ENCODE peak calls at places on chromosomes 11 and 22, in four cellular contexts. J is HepG2, X is GM12878, N is K562. B is an unnamed sample.

GRCh38 chr22:30855677-30856518 is 112.7 kb downstream of the MORC2 start:
- DNase-seq in X (no peak), J (no peak), N (peak), B (no peak)

GRCh38 chr11:57779275-57779674 is 17.7 kb downstream of the CTNND1 start:
- DNase-seq in X (no peak), N (no peak), J (peak), B (no peak)

GRCh38 chr22:43824724-43825485 is 12.8 kb upstream of the EFCAB6 start:
- DNase-seq in X (no peak), N (no peak), J (no peak), B (no peak)

GRCh38 chr22:43011079-43011478 is 3.9 kb downstream of the PACSIN2 start:
- DNase-seq in J (peak), X (no peak), N (no peak), B (no peak)

GRCh38 chr11:61119571-61119970 is 17.3 kb downstream of the CD5 start:
- DNase-seq in J (no peak), N (no peak), X (no peak), B (no peak)

GRCh38 chr11:133724116-133724515 is 121.2 kb downstream of the SPATA19 start:
- DNase-seq in N (no peak), X (no peak), J (no peak), B (no peak)

GRCh38 chr22:29559030-29559429 is 5.5 kb upstream of the THOC5 start:
- DNase-seq in N (no peak), X (no peak), J (no peak), B (no peak)

GRCh38 chr22:31206896-31207687 is 5.0 kb upstream of the LIMK2 start:
- DNase-seq in J (no peak), N (no peak), X (no peak), B (no peak)

GRCh38 chr11:26626346-26626745 is 54.3 kb upstream of the MUC15 start:
- DNase-seq in X (no peak), J (no peak), N (no peak), B (no peak)

GRCh38 chr22:46896568-46897245 is 134.3 kb downstream of the TBC1D22A start:
- DNase-seq in N (peak), X (no peak), J (no peak), B (no peak)

GRCh38 chr11:57485217-57486007 is 25.1 kb downstream of the RTN4RL2 start:
- DNase-seq in J (no peak), N (no peak), X (no peak), B (no peak)

GRCh38 chr11:58739725-58740430 is 8.1 kb upstream of the GLYAT start:
- DNase-seq in N (peak), J (no peak), X (no peak), B (no peak)

GRCh38 chr11:89529619-89530018 is 38.4 kb upstream of the NOX4 start:
- DNase-seq in N (no peak), X (no peak), J (no peak), B (no peak)

GRCh38 chr22:25153961-25154685 is 45.5 kb upstream of the CRYBB3 start:
- DNase-seq in X (no peak), J (peak), N (no peak), B (peak)

GRCh38 chr11:37830532-37830931 is 1232.5 kb upstream of the RAG2 start:
- DNase-seq in X (no peak), N (no peak), J (no peak), B (no peak)

GRCh38 chr22:48713266-48714205 is 1114.1 kb downstream of the BRD1 start:
- DNase-seq in J (no peak), N (no peak), X (no peak), B (no peak)

GRCh38 chr22:38228873-38229740 is 27.3 kb downstream of the MAFF start:
- DNase-seq in J (peak), X (no peak), N (no peak), B (no peak)

GRCh38 chr11:14417186-14417585 is 58.2 kb upstream of the RRAS2 start:
- DNase-seq in J (no peak), N (no peak), X (no peak), B (no peak)

GRCh38 chr11:124793466-124794278 is 6.5 kb downstream of the MSANTD2 start:
- DNase-seq in J (peak), N (peak), X (no peak), B (peak)

GRCh38 chr11:64792482-64792881 is 10.5 kb downstream of the MAP4K2 start:
- DNase-seq in N (no peak), X (no peak), J (no peak), B (no peak)

GRCh38 chr11:64372802-64373597 is 14.0 kb downstream of the RPS6KA4 start:
- DNase-seq in J (peak), N (peak), X (no peak), B (peak)

GRCh38 chr22:49812838-49813237 is 14.8 kb downstream of the BRD1 start:
- DNase-seq in X (no peak), N (no peak), J (no peak), B (no peak)

GRCh38 chr11:2168286-2169000 is 3.2 kb downstream of the TH start:
- DNase-seq in N (no peak), X (no peak), J (no peak), B (peak)

GRCh38 chr11:2167141-2168045 is 4.2 kb downstream of the TH start:
- DNase-seq in N (no peak), J (no peak), X (no peak), B (no peak)

GRCh38 chr11:2169626-2170570 is 1.7 kb downstream of the TH start:
- DNase-seq in X (no peak), N (no peak), J (no peak), B (peak)

GRCh38 chr11:2171531-2171930 is at the start of gene TH:
- DNase-seq in X (no peak), J (no peak), N (no peak), B (no peak)

DNA sequence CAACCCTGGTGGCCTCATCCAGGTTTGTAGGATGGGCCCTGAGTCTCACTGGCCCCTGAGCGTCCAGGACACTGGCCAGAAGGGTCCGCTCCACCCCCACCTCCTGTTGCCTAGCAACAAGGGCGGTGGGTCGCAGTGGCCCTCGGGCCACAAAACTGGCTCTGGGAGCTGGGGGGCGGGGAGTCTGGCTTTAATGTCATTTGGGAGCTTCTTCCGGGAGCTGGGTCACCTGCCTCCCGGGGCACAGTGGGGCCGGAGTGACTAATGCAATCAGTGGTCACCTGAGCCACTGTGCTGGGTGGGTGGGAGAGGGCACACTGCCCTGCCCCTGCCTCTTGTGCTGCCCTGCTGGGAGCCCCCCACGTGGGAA is 2.6 kb downstream of the TH start:
- DNase-seq in X (no peak), N (no peak), J (no peak), B (peak)
- TF ChIP-seq GABPA in X (no peak), N (no peak), J (no peak), B (no peak)

GRCh38 chr11:47964546-47964945 is 15.8 kb upstream of the PTPRJ start:
- DNase-seq in J (no peak), N (no peak), X (no peak), B (no peak)

GRCh38 chr11:47969401-47969800 is 11.0 kb upstream of the PTPRJ start:
- DNase-seq in J (no peak), X (no peak), N (no peak), B (no peak)

GRCh38 chr11:47971501-47971900 is 8.9 kb upstream of the PTPRJ start:
- DNase-seq in N (no peak), X (no peak), J (no peak), B (peak)

GRCh38 chr11:47967577-47968230 is 12.7 kb upstream of the PTPRJ start:
- DNase-seq in X (no peak), J (no peak), N (no peak), B (no peak)

GRCh38 chr11:47966621-47967020 is 13.7 kb upstream of the PTPRJ start:
- DNase-seq in N (no peak), J (no peak), X (no peak), B (no peak)
- TF ChIP-seq SMC3 in N (no peak), J (no peak), X (no peak), B (no peak)

GRCh38 chr11:96162816-96163499 is 180.0 kb downstream of the MAML2 start:
- DNase-seq in J (no peak), N (no peak), X (no peak), B (no peak)
- TF ChIP-seq GABPA in J (no peak), N (no peak), X (no peak), B (peak)

GRCh38 chr11:19374189-19374588 is 133.4 kb upstream of the E2F8 start:
- DNase-seq in J (no peak), N (no peak), X (no peak), B (no peak)
- TF ChIP-seq SMC3 in J (no peak), N (no peak), X (no peak), B (no peak)

B was measured in SK-N-SH.